ENCODE peak calls at places on chromosomes 2 and 18, in four cellular contexts. V is K562, C is breast epithelium, Y is sigmoid colon. U is an unnamed sample.

GRCh38 chr2:138910427-138910826 is 130.2 kb upstream of the NXPH2 start:
- DNase-seq in Y (no peak), C (no peak), V (no peak), U (no peak)

GRCh38 chr2:103139628-103140268 is 377.9 kb downstream of the TMEM182 start:
- DNase-seq in V (no peak), Y (no peak), C (no peak), U (peak)

GRCh38 chr2:101690547-101691182 is 6.8 kb upstream of the MAP4K4 start:
- DNase-seq in C (no peak), V (no peak), Y (no peak), U (no peak)

GRCh38 chr2:8572712-8573233 is 109.1 kb upstream of the ID2 start:
- DNase-seq in Y (peak), V (no peak), C (no peak), U (no peak)

GRCh38 chr2:81266106-81266505 is 961.6 kb upstream of the LRRTM1 start:
- DNase-seq in V (peak), C (no peak), Y (no peak), U (no peak)

GRCh38 chr2:173545364-173545734 is 190.7 kb downstream of the CDCA7 start:
- DNase-seq in C (no peak), V (no peak), Y (no peak), U (no peak)

GRCh38 chr2:112092286-112093041 is 37.4 kb downstream of the TMEM87B start:
- DNase-seq in C (no peak), Y (no peak), V (no peak), U (no peak)

GRCh38 chr2:193537531-193537930 is 1342.8 kb upstream of the TMEFF2 start:
- DNase-seq in V (no peak), C (no peak), Y (no peak), U (no peak)

GRCh38 chr2:26054598-26055348 is 20.9 kb downstream of the RAB10 start:
- DNase-seq in V (no peak), Y (no peak), C (no peak), U (no peak)

GRCh38 chr2:116809074-116809473 is 1005.4 kb upstream of the DDX18 start:
- DNase-seq in C (no peak), V (no peak), Y (no peak), U (no peak)

GRCh38 chr2:2021995-2022394 is 277.7 kb upstream of the PXDN start:
- DNase-seq in C (no peak), V (no peak), Y (no peak), U (no peak)

GRCh38 chr2:66679422-66679821 is 244.5 kb downstream of the MEIS1 start:
- DNase-seq in Y (no peak), V (no peak), C (no peak), U (no peak)

GRCh38 chr2:84495539-84496146 is 20.7 kb upstream of the DNAH6 start:
- DNase-seq in V (peak), Y (no peak), C (no peak), U (no peak)

GRCh38 chr2:80016166-80016565 is 288.4 kb downstream of the LRRTM1 start:
- DNase-seq in Y (no peak), C (no peak), V (no peak), U (no peak)

GRCh38 chr2:199602271-199602895 is 144.6 kb upstream of the SATB2 start:
- DNase-seq in C (no peak), V (peak), Y (no peak), U (no peak)

GRCh38 chr2:180739070-180739469 is 241.3 kb upstream of the UBE2E3 start:
- DNase-seq in Y (no peak), C (no peak), V (no peak), U (no peak)

GRCh38 chr2:108571262-108571661 is 37.0 kb downstream of the LIMS1 start:
- DNase-seq in Y (no peak), V (no peak), C (no peak), U (no peak)

GRCh38 chr2:149860276-149860921 is 272.8 kb upstream of the MMADHC start:
- DNase-seq in C (peak), Y (peak), V (no peak), U (no peak)

GRCh38 chr2:69119104-69119503 is 106.1 kb downstream of the ANTXR1 start:
- DNase-seq in C (no peak), Y (peak), V (no peak), U (no peak)

GRCh38 chr2:84493494-84493893 is 22.8 kb upstream of the DNAH6 start:
- DNase-seq in C (no peak), Y (no peak), V (no peak), U (no peak)

GRCh38 chr18:58988595-58988994 is 123.9 kb downstream of the ZNF532 start:
- DNase-seq in C (no peak), Y (no peak), V (no peak), U (no peak)

GRCh38 chr2:227805578-227805977 is 8.1 kb upstream of the CCL20 start:
- DNase-seq in C (no peak), V (no peak), Y (no peak), U (no peak)

GRCh38 chr2:236178921-236179652 is 10.9 kb upstream of the GBX2 start:
- DNase-seq in Y (no peak), C (no peak), V (no peak), U (no peak)

GRCh38 chr2:212677466-212677865 is 138.9 kb upstream of the ERBB4 start:
- DNase-seq in C (no peak), Y (no peak), V (no peak), U (no peak)

GRCh38 chr2:21099281-21099907 is 24.4 kb upstream of the TDRD15 start:
- DNase-seq in C (no peak), Y (no peak), V (no peak), U (no peak)

GRCh38 chr2:204655101-204655500 is 109.8 kb downstream of the PARD3B start:
- DNase-seq in V (no peak), C (no peak), Y (no peak), U (no peak)

GRCh38 chr2:22281033-22281432 is 1103.9 kb upstream of the KLHL29 start:
- DNase-seq in V (no peak), C (no peak), Y (no peak), U (no peak)

GRCh38 chr2:104078431-104079157 is 775.3 kb upstream of the POU3F3 start:
- DNase-seq in V (no peak), C (no peak), Y (no peak), U (no peak)

GRCh38 chr2:107595749-107596148 is 230.9 kb upstream of the RGPD4 start:
- DNase-seq in C (no peak), V (no peak), Y (no peak), U (no peak)

GRCh38 chr2:123816203-123816602 is 208.9 kb upstream of the CNTNAP5 start:
- DNase-seq in V (no peak), C (no peak), Y (no peak), U (no peak)

GRCh38 chr2:236674238-236674637 is 104.6 kb downstream of the ACKR3 start:
- DNase-seq in V (no peak), Y (no peak), C (no peak), U (no peak)

GRCh38 chr2:96604104-96604503 is 34.0 kb downstream of the KANSL3 start:
- DNase-seq in Y (no peak), C (no peak), V (peak), U (no peak)
- TF ChIP-seq CTCF in Y (no peak), C (no peak), V (peak), U (no peak)

GRCh38 chr2:159098374-159098773 is 129.9 kb downstream of the TANC1 start:
- DNase-seq in C (no peak), Y (no peak), V (no peak), U (no peak)

GRCh38 chr2:159101755-159102489 is 133.5 kb downstream of the TANC1 start:
- DNase-seq in V (no peak), Y (no peak), C (no peak), U (no peak)

GRCh38 chr2:159095813-159096212 is 127.4 kb downstream of the TANC1 start:
- DNase-seq in Y (no peak), C (peak), V (no peak), U (no peak)

GRCh38 chr2:159096896-159097295 is 128.5 kb downstream of the TANC1 start:
- DNase-seq in V (no peak), Y (no peak), C (no peak), U (no peak)

DNA sequence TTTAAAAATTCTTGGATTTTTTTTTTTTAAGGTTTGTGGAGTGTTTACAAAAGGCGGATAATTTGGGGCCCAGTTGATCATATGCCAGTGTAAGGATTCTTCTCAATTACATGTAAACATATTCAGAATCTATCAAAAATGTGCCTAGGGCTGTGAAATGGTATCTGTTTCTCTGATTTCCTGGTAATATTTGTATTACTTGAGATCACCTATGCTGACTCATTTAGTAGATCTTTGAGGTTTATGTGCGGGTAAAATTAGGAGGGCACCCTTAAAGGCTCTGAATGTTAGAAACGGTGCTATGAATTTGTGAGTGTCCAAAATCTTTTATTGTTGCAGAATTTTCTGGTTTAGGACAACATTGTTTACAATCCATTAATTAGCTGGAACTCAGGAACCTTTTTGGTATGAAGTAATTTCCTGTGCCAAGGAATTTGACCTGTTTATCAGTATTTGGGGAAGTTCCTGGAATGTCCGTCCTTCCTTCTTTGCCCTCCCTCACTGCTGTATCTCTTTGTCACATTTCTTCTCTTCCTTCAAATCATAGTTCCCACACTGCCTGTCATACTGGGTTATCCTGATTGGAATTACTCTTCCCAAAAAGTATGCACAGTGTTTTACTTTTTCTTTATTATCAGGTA is 130.5 kb downstream of the TANC1 start:
- DNase-seq in C (no peak), V (no peak), Y (no peak), U (no peak)
- TF ChIP-seq POLR2AphosphoS5 in C (no peak), V (no peak), Y (no peak), U (no peak)

GRCh38 chr18:11147962-11148654 is 1.3 kb downstream of the PIEZO2 start:
- DNase-seq in Y (no peak), V (no peak), C (no peak), U (no peak)

GRCh38 chr18:11147371-11147860 is 2.0 kb downstream of the PIEZO2 start:
- DNase-seq in C (no peak), V (no peak), Y (no peak), U (no peak)

GRCh38 chr18:11149441-11150270 is at the start of gene PIEZO2:
- DNase-seq in Y (peak), C (no peak), V (peak), U (peak)

GRCh38 chr18:11150271-11150615 is 874 bp upstream of the PIEZO2 start:
- DNase-seq in V (no peak), C (no peak), Y (no peak), U (no peak)

GRCh38 chr18:11148655-11149440 is 521 bp downstream of the PIEZO2 start:
- DNase-seq in V (no peak), Y (no peak), C (no peak), U (no peak)
- H3K4me3 ChIP-seq in V (no peak), Y (peak), C (peak), U (peak)

GRCh38 chr2:241188386-241189092 is at the start of gene ANO7:
- DNase-seq in C (no peak), V (no peak), Y (no peak), U (no peak)

GRCh38 chr2:241189093-241189855 is 797 bp downstream of the ANO7 start:
- DNase-seq in C (no peak), Y (no peak), V (no peak), U (no peak)

GRCh38 chr2:241187101-241187690 is 1.3 kb upstream of the ANO7 start:
- DNase-seq in C (no peak), V (no peak), Y (no peak), U (no peak)

GRCh38 chr2:241185961-241186360 is 2.5 kb upstream of the ANO7 start:
- DNase-seq in C (no peak), Y (no peak), V (no peak), U (no peak)

GRCh38 chr2:241187835-241188234 is 642 bp upstream of the ANO7 start:
- DNase-seq in V (no peak), Y (no peak), C (no peak), U (no peak)
- TF ChIP-seq CTCF in V (no peak), Y (no peak), C (no peak), U (no peak)